ENCODE peak calls at places on chromosome 6, in eight cellular contexts. Y is upper lobe of right lung, S is heart right ventricle, T is stomach, U is cardiac fibroblast, X is endothelial cell, B is AG04450, P is fibroblast of the aortic adventitia. N is an unnamed sample.
A peak's percentile ranks its signal among the peaks of the same experiment; 100 is the strongest.

GRCh38 chr6:42344756-42345155 is 107.0 kb downstream of the TRERF1 start:
- DNase-seq in Y (no peak), S (no peak), T (no peak), U (peak; percentile 15), X (no peak), B (no peak), P (no peak), N (no peak)

GRCh38 chr6:8982659-8983058 is 547.3 kb upstream of the SLC35B3 start:
- DNase-seq in Y (no peak), S (no peak), T (no peak), U (peak; percentile 0), X (no peak), B (no peak), P (peak; percentile 1), N (no peak)

GRCh38 chr6:48111575-48111974 is 578 bp upstream of the PTCHD4 start:
- DNase-seq in Y (no peak), S (no peak), T (no peak), U (peak; percentile 20), X (peak; percentile 36), B (no peak), P (no peak), N (no peak)

GRCh38 chr6:36432151-36432633 is 10.5 kb downstream of the PXT1 start:
- DNase-seq in Y (no peak), S (no peak), T (no peak), U (peak; percentile 58), X (no peak), B (no peak), P (peak; percentile 76), N (no peak)

GRCh38 chr6:3228791-3229565 is 1.5 kb upstream of the TUBB2B start:
- DNase-seq in Y (peak; percentile 69), S (no peak), T (no peak), U (no peak), X (peak; percentile 22), B (no peak), P (no peak), N (peak; percentile 65)

GRCh38 chr6:136424450-136424849 is 125.8 kb downstream of the MAP7 start:
- DNase-seq in Y (no peak), S (no peak), T (no peak), U (no peak), X (no peak), B (no peak), P (no peak), N (no peak)

GRCh38 chr6:101779051-101779844 is 385.7 kb downstream of the GRIK2 start:
- DNase-seq in Y (no peak), S (no peak), T (no peak), U (peak; percentile 57), X (no peak), B (no peak), P (peak; percentile 15), N (no peak)

GRCh38 chr6:839201-839600 is 146.3 kb upstream of the EXOC2 start:
- DNase-seq in Y (no peak), S (no peak), T (no peak), U (no peak), X (no peak), B (no peak), P (no peak), N (no peak)

GRCh38 chr6:111533087-111533784 is 50.2 kb upstream of the REV3L start:
- DNase-seq in Y (no peak), S (no peak), T (no peak), U (no peak), X (no peak), B (no peak), P (no peak), N (no peak)

GRCh38 chr6:161303628-161304340 is 29.9 kb upstream of the AGPAT4 start:
- DNase-seq in Y (no peak), S (no peak), T (no peak), U (peak; percentile 74), X (no peak), B (no peak), P (peak; percentile 54), N (no peak)

GRCh38 chr6:140051521-140052455 is 677.3 kb upstream of the CITED2 start:
- DNase-seq in Y (no peak), S (no peak), T (no peak), U (peak; percentile 99), X (no peak), B (peak; percentile 88), P (peak; percentile 92), N (no peak)

GRCh38 chr6:34610819-34611477 is 54.8 kb upstream of the SPDEF start:
- DNase-seq in Y (no peak), S (no peak), T (peak; percentile 32), U (peak; percentile 91), X (no peak), B (peak; percentile 59), P (peak; percentile 89), N (no peak)

GRCh38 chr6:12967686-12968085 is 251.1 kb downstream of the PHACTR1 start:
- DNase-seq in Y (no peak), S (no peak), T (no peak), U (peak; percentile 43), X (no peak), B (no peak), P (peak; percentile 65), N (no peak)

GRCh38 chr6:4668271-4669179 is 107.7 kb upstream of the CDYL start:
- DNase-seq in Y (no peak), S (no peak), T (no peak), U (peak; percentile 75), X (no peak), B (no peak), P (no peak), N (no peak)

DNA sequence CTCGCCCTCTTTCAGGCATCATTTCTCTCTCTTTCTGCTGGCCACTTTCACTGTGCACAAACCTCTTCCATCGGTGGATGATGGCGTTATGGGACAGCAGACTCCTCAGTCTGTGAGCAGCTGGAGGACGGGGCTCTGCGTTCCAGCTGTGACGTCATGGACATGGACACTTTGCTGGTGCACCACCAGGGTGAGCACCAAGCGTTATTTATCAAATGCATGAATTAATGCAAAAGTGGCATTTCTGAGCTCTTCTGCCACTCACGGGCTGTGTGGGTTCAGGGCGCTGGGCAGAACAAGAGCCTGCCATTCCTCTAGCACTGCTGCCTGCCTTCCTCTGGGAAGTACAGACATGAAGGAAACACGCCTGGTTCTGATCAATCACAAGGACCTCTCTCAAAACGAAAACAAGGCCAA is 82.9 kb upstream of the MPC1 start:
- DNase-seq in Y (no peak), S (no peak), T (no peak), U (peak; percentile 61), X (no peak), B (no peak), P (peak; percentile 78), N (no peak)
- TF ChIP-seq CTCF in Y (peak; percentile 5), S (peak; percentile 35), T (no peak), U (peak; percentile 31), X (no peak), B (peak; percentile 17), P (peak; percentile 50), N (no peak)

GRCh38 chr6:106885659-106886058 is 88.9 kb downstream of the CD24 start:
- DNase-seq in Y (no peak), S (no peak), T (no peak), U (no peak), X (no peak), B (no peak), P (no peak), N (no peak)
- TF ChIP-seq CTCF in Y (no peak), S (no peak), T (no peak), U (no peak), X (no peak), B (no peak), P (no peak), N (no peak)

GRCh38 chr6:143934867-143935266 is 70.6 kb downstream of the ZC2HC1B start:
- DNase-seq in Y (no peak), S (no peak), T (no peak), U (no peak), X (no peak), B (no peak), P (no peak), N (no peak)
- TF ChIP-seq CTCF in Y (no peak), S (no peak), T (no peak), U (no peak), X (no peak), B (no peak), P (no peak), N (no peak)

GRCh38 chr6:17842014-17842776 is 135.5 kb upstream of the NUP153 start:
- DNase-seq in Y (no peak), S (no peak), T (no peak), U (no peak), X (no peak), B (no peak), P (no peak), N (peak; percentile 61)
- TF ChIP-seq CTCF in Y (no peak), S (no peak), T (no peak), U (no peak), X (no peak), B (no peak), P (no peak), N (no peak)

DNA sequence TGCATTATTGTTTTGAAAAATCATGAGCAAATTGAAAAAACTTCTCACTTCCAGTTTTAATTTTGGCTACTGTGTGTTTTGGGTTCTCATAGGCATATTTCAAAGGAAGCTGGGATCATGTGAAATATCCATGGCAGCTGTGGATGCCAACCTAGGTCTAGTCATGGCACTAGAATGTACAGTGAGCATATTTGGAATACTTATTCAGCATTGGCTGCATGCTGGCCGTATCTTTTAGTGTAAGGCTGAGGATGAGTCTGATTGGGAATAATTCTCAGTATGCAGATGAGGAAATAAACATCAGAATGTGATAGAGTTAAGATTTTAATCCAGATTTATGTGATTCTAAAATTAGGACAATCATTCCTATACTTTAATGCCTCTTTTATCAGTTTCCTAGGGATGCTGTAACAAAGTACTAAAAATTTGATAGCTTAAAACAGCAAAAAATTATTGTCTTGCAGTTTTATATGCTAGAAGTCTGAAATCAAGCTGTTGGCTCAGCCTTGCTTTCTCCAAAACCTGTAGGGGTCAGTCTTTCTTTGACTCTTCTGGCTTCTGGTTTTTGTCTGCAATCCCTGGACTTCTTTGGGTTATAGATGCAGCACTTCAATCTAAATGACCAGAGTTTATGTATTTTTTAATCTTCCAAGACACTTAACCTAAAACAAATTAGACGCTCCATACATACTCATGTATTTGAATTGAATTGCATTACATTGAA is 37.7 kb upstream of the DEFB112 start:
- DNase-seq in Y (no peak), S (no peak), T (no peak), U (peak; percentile 62), X (no peak), B (peak; percentile 59), P (peak; percentile 8), N (no peak)
- TF ChIP-seq CTCF in Y (no peak), S (no peak), T (no peak), U (no peak), X (no peak), B (peak; percentile 46), P (no peak), N (peak; percentile 16)